ENCODE peak calls at places on chromosomes 3 and 15, in nine cellular contexts. U is upper lobe of left lung; T is NCI-H774; P is CD8-positive, alpha-beta memory T cell; W is KG1; A is MCF 10A; H is activated gamma-delta T cell treated with Interleukin-2 at 50 U/mL for 16 hours; G is upper lobe of right lung; F is neural progenitor cell. X is an unnamed sample.

GRCh38 chr15:29952245-29952644 is 130.0 kb upstream of the TJP1 start:
- DNase-seq in T (no peak), A (peak; percentile 55), G (no peak), U (no peak), P (no peak), H (no peak), F (peak; percentile 40), W (no peak), X (no peak)

GRCh38 chr3:106510206-106510605 is 641.4 kb upstream of the CBLB start:
- DNase-seq in U (no peak), T (no peak), H (no peak), P (no peak), W (no peak), A (no peak), G (no peak), F (no peak), X (no peak)

GRCh38 chr15:77631790-77632551 is 741 bp downstream of the LINGO1 start:
- DNase-seq in P (no peak), T (no peak), F (peak; percentile 74), W (no peak), A (no peak), U (no peak), H (no peak), G (no peak), X (no peak)

GRCh38 chr3:191353022-191353777 is 22.9 kb upstream of the UTS2B start:
- DNase-seq in P (no peak), W (no peak), F (peak; percentile 24), G (no peak), A (no peak), T (no peak), U (no peak), H (no peak), X (no peak)

GRCh38 chr15:42800731-42801474 is 64.0 kb upstream of the CDAN1 start:
- DNase-seq in H (no peak), T (no peak), G (no peak), P (no peak), A (no peak), F (peak; percentile 34), W (no peak), U (no peak), X (no peak)

GRCh38 chr15:25611603-25612002 is 172.8 kb upstream of the UBE3A start:
- DNase-seq in G (no peak), P (no peak), W (no peak), U (no peak), H (no peak), F (no peak), T (no peak), A (no peak), X (peak; percentile 10)

GRCh38 chr15:60392986-60393811 is 4.6 kb downstream of the ANXA2 start:
- DNase-seq in W (no peak), H (no peak), F (no peak), U (peak; percentile 85), A (peak; percentile 99), T (peak; percentile 45), P (no peak), G (no peak), X (peak; percentile 98)

GRCh38 chr3:127266186-127266585 is 21.7 kb downstream of the PRR20G start:
- DNase-seq in G (no peak), H (no peak), P (no peak), T (no peak), A (no peak), F (no peak), U (no peak), W (no peak), X (no peak)

GRCh38 chr3:27666277-27666676 is 55.8 kb downstream of the EOMES start:
- DNase-seq in G (no peak), T (no peak), H (no peak), A (no peak), W (no peak), F (peak; percentile 35), U (no peak), P (no peak), X (no peak)

GRCh38 chr3:150376001-150376848 is 31.9 kb upstream of the TSC22D2 start:
- DNase-seq in G (no peak), H (no peak), W (no peak), P (no peak), U (no peak), F (no peak), A (peak; percentile 68), T (peak; percentile 19), X (no peak)

GRCh38 chr15:64833690-64834089 is 8.0 kb upstream of the PLEKHO2 start:
- DNase-seq in U (no peak), F (no peak), P (no peak), G (no peak), A (no peak), W (no peak), T (no peak), H (no peak), X (no peak)

GRCh38 chr15:45703670-45704328 is 69.0 kb downstream of the SQOR start:
- DNase-seq in T (no peak), A (no peak), W (no peak), H (no peak), U (no peak), F (peak; percentile 41), P (no peak), G (no peak), X (no peak)

GRCh38 chr3:56347219-56347871 is 120.9 kb downstream of the ERC2 start:
- DNase-seq in A (peak; percentile 63), G (peak; percentile 63), P (no peak), F (peak; percentile 73), H (no peak), T (no peak), W (no peak), U (peak; percentile 23), X (peak; percentile 9)

GRCh38 chr3:172654470-172654869 is 56.4 kb downstream of the NCEH1 start:
- DNase-seq in P (no peak), U (no peak), T (no peak), H (no peak), G (no peak), A (no peak), F (no peak), W (no peak), X (no peak)

GRCh38 chr3:62587579-62588031 is 214.3 kb upstream of the FEZF2 start:
- DNase-seq in T (no peak), P (no peak), U (no peak), H (no peak), G (no peak), F (no peak), A (peak; percentile 87), W (no peak), X (peak; percentile 73)

GRCh38 chr3:160157321-160157720 is 67.9 kb upstream of the C3orf80 start:
- DNase-seq in U (no peak), T (no peak), F (no peak), H (no peak), W (no peak), P (no peak), A (no peak), G (no peak), X (no peak)

GRCh38 chr3:120425877-120426276 is 24.9 kb downstream of the FSTL1 start:
- DNase-seq in T (no peak), A (no peak), U (no peak), G (no peak), W (no peak), F (no peak), H (no peak), P (no peak), X (no peak)

GRCh38 chr3:124509884-124510283 is 220.4 kb upstream of the UMPS start:
- DNase-seq in P (no peak), G (no peak), F (no peak), U (no peak), H (no peak), T (no peak), W (no peak), A (no peak), X (no peak)

GRCh38 chr15:68818671-68819450 is 1.8 kb downstream of the ANP32A start:
- DNase-seq in W (peak; percentile 52), G (peak; percentile 85), U (peak; percentile 70), H (no peak), T (no peak), A (peak; percentile 49), P (no peak), F (peak; percentile 78), X (peak; percentile 24)